ENCODE peak calls at places on chromosomes 2 and 18, in six cellular contexts. O, Q, B, A, M and L are unnamed samples.

GRCh38 chr2:105184420-105184819 is 57.1 kb upstream of the GPR45 start:
- DNase-seq in O (no peak), Q (no peak), B (no peak), A (no peak), M (no peak), L (no peak)

GRCh38 chr2:160635488-160635887 is 141.9 kb upstream of the RBMS1 start:
- DNase-seq in O (no peak), Q (peak; percentile 62), B (no peak), A (no peak), M (peak; percentile 29), L (peak; percentile 73)

GRCh38 chr2:80328033-80328635 is 23.6 kb upstream of the LRRTM1 start:
- DNase-seq in O (no peak), Q (no peak), B (no peak), A (no peak), M (no peak), L (no peak)

GRCh38 chr2:3522851-3523481 is 3.6 kb upstream of the ADI1 start:
- DNase-seq in O (no peak), Q (peak; percentile 43), B (no peak), A (peak; percentile 55), M (no peak), L (no peak)

GRCh38 chr2:150937030-150937429 is 324.6 kb downstream of the RBM43 start:
- DNase-seq in O (no peak), Q (no peak), B (no peak), A (no peak), M (no peak), L (no peak)

GRCh38 chr2:133143649-133144048 is 424.6 kb downstream of the NCKAP5 start:
- DNase-seq in O (no peak), Q (no peak), B (no peak), A (no peak), M (no peak), L (no peak)

GRCh38 chr2:168311265-168311925 is 64.0 kb upstream of the STK39 start:
- DNase-seq in O (no peak), Q (peak; percentile 11), B (no peak), A (no peak), M (no peak), L (no peak)

GRCh38 chr18:12086249-12086648 is 7.4 kb upstream of the ANKRD62 start:
- DNase-seq in O (no peak), Q (no peak), B (no peak), A (peak; percentile 84), M (no peak), L (no peak)

GRCh38 chr2:26988165-26988879 is 17.9 kb downstream of the MAPRE3 start:
- DNase-seq in O (no peak), Q (peak; percentile 88), B (no peak), A (no peak), M (no peak), L (peak; percentile 31)

GRCh38 chr2:239162141-239162821 is 238.5 kb downstream of the HDAC4 start:
- DNase-seq in O (peak; percentile 46), Q (no peak), B (no peak), A (no peak), M (peak; percentile 16), L (no peak)

GRCh38 chr2:7097353-7097895 is 180.2 kb downstream of the RNF144A start:
- DNase-seq in O (peak; percentile 86), Q (peak; percentile 62), B (peak; percentile 66), A (peak; percentile 75), M (peak; percentile 69), L (peak; percentile 20)

GRCh38 chr2:207847807-207848544 is 78.3 kb upstream of the FZD5 start:
- DNase-seq in O (no peak), Q (no peak), B (no peak), A (peak; percentile 86), M (peak; percentile 41), L (peak; percentile 63)

GRCh38 chr2:100067796-100068195 is 74.6 kb downstream of the AFF3 start:
- DNase-seq in O (no peak), Q (no peak), B (no peak), A (peak; percentile 65), M (no peak), L (no peak)

GRCh38 chr2:133605031-133605773 is 36.9 kb upstream of the NCKAP5 start:
- DNase-seq in O (no peak), Q (peak; percentile 23), B (no peak), A (no peak), M (no peak), L (no peak)

GRCh38 chr18:9850297-9850696 is 35.5 kb upstream of the TXNDC2 start:
- DNase-seq in O (no peak), Q (no peak), B (no peak), A (no peak), M (no peak), L (no peak)

GRCh38 chr18:9852266-9853081 is 33.3 kb upstream of the TXNDC2 start:
- DNase-seq in O (no peak), Q (no peak), B (no peak), A (no peak), M (no peak), L (no peak)

GRCh38 chr18:9848170-9848854 is 37.5 kb upstream of the TXNDC2 start:
- DNase-seq in O (no peak), Q (no peak), B (no peak), A (no peak), M (no peak), L (no peak)

GRCh38 chr18:9851511-9851910 is 34.3 kb upstream of the TXNDC2 start:
- DNase-seq in O (no peak), Q (peak; percentile 27), B (no peak), A (no peak), M (no peak), L (no peak)

DNA sequence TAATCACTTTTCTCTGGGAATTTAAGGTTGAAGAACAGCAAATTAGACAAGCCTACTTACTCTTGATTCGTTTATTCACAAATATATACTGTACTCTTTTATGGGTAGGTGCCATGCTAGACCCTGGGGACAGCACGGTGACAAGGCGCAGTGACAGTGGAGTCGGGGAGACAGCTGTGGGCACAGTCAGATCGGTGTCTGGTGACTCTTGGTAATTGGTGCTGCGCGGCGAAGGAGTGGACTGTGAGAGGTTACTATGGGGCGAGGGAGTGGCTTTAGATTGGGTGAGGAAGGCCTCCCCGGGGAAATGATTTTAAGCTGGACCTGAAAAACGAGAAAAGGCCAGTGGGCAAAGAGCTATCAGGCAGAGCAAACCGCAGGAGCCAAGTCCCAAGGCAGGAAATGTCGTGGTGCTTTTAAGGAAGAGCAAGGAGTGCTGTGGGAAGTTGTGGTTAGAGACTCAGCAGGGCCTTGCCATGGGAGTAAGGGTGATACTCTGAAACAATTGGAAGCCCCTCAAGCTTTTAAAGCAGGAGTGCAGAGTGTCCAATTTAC is 36.3 kb upstream of the TXNDC2 start:
- DNase-seq in O (peak; percentile 90), Q (no peak), B (no peak), A (peak; percentile 77), M (peak; percentile 74), L (no peak)
- H3K4me3 ChIP-seq in O (peak overlapping the region; percentile 55), Q (no peak overlapping the region), B (no peak overlapping the region), A (no peak overlapping the region), M (no peak overlapping the region), L (no peak overlapping the region)

DNA sequence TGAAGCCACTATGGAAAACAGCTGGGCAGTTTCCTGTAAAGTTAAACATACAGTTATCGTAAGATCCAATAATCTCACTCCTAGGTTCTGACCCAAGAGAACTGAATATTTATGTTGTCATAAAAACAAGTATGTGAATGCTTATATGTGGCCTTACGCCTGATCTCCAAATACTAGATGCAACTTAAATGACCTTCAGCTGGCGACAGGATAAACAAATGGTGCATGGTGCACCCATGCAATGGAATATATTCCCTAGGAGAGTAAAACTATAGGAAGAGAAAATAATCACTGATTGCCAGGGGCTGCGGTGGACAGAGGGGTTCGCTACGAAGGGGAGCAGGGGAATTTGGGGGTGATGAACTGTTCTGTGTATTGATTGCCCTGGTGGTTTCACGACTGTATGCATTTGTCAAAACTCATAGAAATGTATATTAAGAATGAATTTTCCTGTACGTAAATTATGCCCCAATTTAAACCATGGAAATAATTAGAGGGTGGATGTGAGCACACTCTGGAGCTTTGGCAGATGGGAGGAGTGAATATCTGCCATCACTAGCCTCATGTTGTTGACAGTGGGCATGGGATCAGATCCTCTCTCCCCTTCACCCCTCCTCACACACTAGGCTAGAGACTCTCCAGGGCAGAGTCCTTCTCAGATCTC is 100.8 kb upstream of the MYCN start:
- DNase-seq in O (no peak), Q (no peak), B (no peak), A (no peak), M (no peak), L (no peak)
- H3K9me3 ChIP-seq in O (no peaks in the 10 kb centered on the region), Q (no peaks in the 10 kb centered on the region), B (no peaks in the 10 kb centered on the region), A (no peaks in the 10 kb centered on the region), M (no peaks in the 10 kb centered on the region), L (no peaks in the 10 kb centered on the region)

GRCh38 chr2:101733257-101733993 is 35.9 kb downstream of the MAP4K4 start:
- DNase-seq in O (peak; percentile 66), Q (no peak), B (no peak), A (no peak), M (peak; percentile 37), L (no peak)

GRCh38 chr2:101734511-101735165 is 37.1 kb downstream of the MAP4K4 start:
- DNase-seq in O (no peak), Q (no peak), B (no peak), A (no peak), M (no peak), L (no peak)

GRCh38 chr2:101736861-101737291 is 39.4 kb downstream of the MAP4K4 start:
- DNase-seq in O (no peak), Q (peak; percentile 71), B (no peak), A (no peak), M (no peak), L (no peak)

GRCh38 chr2:101736233-101736632 is 38.7 kb downstream of the MAP4K4 start:
- DNase-seq in O (no peak), Q (no peak), B (no peak), A (no peak), M (no peak), L (no peak)

GRCh38 chr2:101735166-101735533 is 37.6 kb downstream of the MAP4K4 start:
- DNase-seq in O (no peak), Q (no peak), B (no peak), A (no peak), M (no peak), L (no peak)
- H3K4me3 ChIP-seq in O (no peak overlapping the region), Q (peak overlapping the region; percentile 24), B (no peak overlapping the region), A (no peak overlapping the region), M (no peak overlapping the region), L (no peak overlapping the region)

GRCh38 chr18:78768655-78769501 is 210.7 kb upstream of the SALL3 start:
- DNase-seq in O (no peak), Q (no peak), B (no peak), A (peak; percentile 50), M (no peak), L (no peak)

GRCh38 chr18:78767648-78768071 is 212.0 kb upstream of the SALL3 start:
- DNase-seq in O (no peak), Q (no peak), B (no peak), A (no peak), M (no peak), L (no peak)

GRCh38 chr18:78770149-78771139 is 209.2 kb upstream of the SALL3 start:
- DNase-seq in O (no peak), Q (no peak), B (no peak), A (peak; percentile 20), M (no peak), L (no peak)

GRCh38 chr18:78768221-78768620 is 211.4 kb upstream of the SALL3 start:
- DNase-seq in O (no peak), Q (no peak), B (no peak), A (no peak), M (no peak), L (no peak)

DNA sequence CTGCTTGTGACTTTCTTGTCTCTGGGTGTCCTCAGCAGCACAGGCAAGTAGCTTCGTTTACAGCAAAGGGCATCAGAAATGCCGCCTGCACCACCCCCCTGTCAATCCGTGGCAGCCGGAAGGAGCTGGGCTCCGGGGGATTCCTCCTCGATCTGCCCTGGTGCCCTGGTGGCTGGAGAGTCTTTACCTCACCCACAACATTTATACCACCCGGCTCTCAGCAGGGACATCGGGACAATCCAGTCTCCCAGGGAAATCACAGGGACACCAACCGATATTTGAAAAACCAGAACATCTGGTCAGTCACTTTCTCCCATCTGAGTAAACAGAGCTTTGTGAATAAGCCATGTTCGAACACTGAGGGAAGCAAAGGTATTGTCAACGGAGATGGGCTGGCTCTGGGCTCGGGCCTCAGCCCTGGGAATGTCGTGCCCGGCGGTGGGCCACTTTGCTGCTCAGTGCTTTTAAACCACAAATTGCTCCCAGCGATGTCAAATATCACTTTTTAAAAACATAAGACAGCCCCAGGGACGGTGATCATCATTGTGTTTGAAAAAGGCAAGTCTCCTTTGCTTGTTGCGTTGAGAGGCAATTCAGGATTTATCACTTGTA is 210.0 kb upstream of the SALL3 start:
- DNase-seq in O (no peak), Q (no peak), B (no peak), A (peak; percentile 20), M (no peak), L (no peak)
- H3K9me3 ChIP-seq in O (no peaks in the 10 kb centered on the region), Q (no peaks in the 10 kb centered on the region), B (no peaks in the 10 kb centered on the region), A (no peaks in the 10 kb centered on the region), M (no peaks in the 10 kb centered on the region), L (no peaks in the 10 kb centered on the region)